ENCODE peak calls at places on chromosomes 11 and 22, in five cellular contexts. One of them, this sample, is unnamed.

GRCh38 chr11:126102436-126102894 is 39.8 kb upstream of the CDON start:
- DNase-seq in NCI-H2081: no peak
- DNase-seq in NCI-H1105 treated with DMSO at 0.1 percent for 48 hours: peak; percentile 23
- DNase-seq in nucleus accumbens: no peak
- DNase-seq in EH: peak; percentile 14
- DNase-seq in this sample: no peak

GRCh38 chr11:74671520-74672196 is 59.6 kb downstream of the CHRDL2 start:
- DNase-seq in NCI-H2081: no peak
- DNase-seq in NCI-H1105 treated with DMSO at 0.1 percent for 48 hours: no peak
- DNase-seq in nucleus accumbens: no peak
- DNase-seq in EH: peak; percentile 92
- DNase-seq in this sample: no peak

GRCh38 chr11:64313491-64314145 is 3.7 kb downstream of the TRMT112 start:
- DNase-seq in NCI-H2081: no peak
- DNase-seq in NCI-H1105 treated with DMSO at 0.1 percent for 48 hours: no peak
- DNase-seq in nucleus accumbens: no peak
- DNase-seq in EH: no peak
- DNase-seq in this sample: no peak

GRCh38 chr11:120108154-120108784 is 29.6 kb downstream of the TRIM29 start:
- DNase-seq in NCI-H2081: peak; percentile 71
- DNase-seq in NCI-H1105 treated with DMSO at 0.1 percent for 48 hours: peak; percentile 67
- DNase-seq in nucleus accumbens: peak; percentile 75
- DNase-seq in EH: peak; percentile 58
- DNase-seq in this sample: peak; percentile 83

GRCh38 chr11:680476-680875 is 14.5 kb downstream of the DEAF1 start:
- DNase-seq in NCI-H2081: no peak
- DNase-seq in NCI-H1105 treated with DMSO at 0.1 percent for 48 hours: no peak
- DNase-seq in nucleus accumbens: no peak
- DNase-seq in EH: no peak
- DNase-seq in this sample: no peak

GRCh38 chr11:65672180-65672860 is 9.6 kb upstream of the RELA start:
- DNase-seq in NCI-H2081: no peak
- DNase-seq in NCI-H1105 treated with DMSO at 0.1 percent for 48 hours: no peak
- DNase-seq in nucleus accumbens: no peak
- DNase-seq in EH: no peak
- DNase-seq in this sample: no peak

GRCh38 chr11:76617553-76618265 is 52.8 kb downstream of the LRRC32 start:
- DNase-seq in NCI-H2081: no peak
- DNase-seq in NCI-H1105 treated with DMSO at 0.1 percent for 48 hours: no peak
- DNase-seq in nucleus accumbens: no peak
- DNase-seq in EH: peak; percentile 53
- DNase-seq in this sample: no peak

GRCh38 chr11:63920126-63920869 is 3.3 kb upstream of the RCOR2 start:
- DNase-seq in NCI-H2081: no peak
- DNase-seq in NCI-H1105 treated with DMSO at 0.1 percent for 48 hours: no peak
- DNase-seq in nucleus accumbens: peak; percentile 54
- DNase-seq in EH: no peak
- DNase-seq in this sample: no peak

GRCh38 chr11:8828055-8828454 is 82.9 kb upstream of the AKIP1 start:
- DNase-seq in NCI-H2081: no peak
- DNase-seq in NCI-H1105 treated with DMSO at 0.1 percent for 48 hours: no peak
- DNase-seq in nucleus accumbens: no peak
- DNase-seq in EH: no peak
- DNase-seq in this sample: peak; percentile 44

GRCh38 chr11:42066113-42066512 is 606.7 kb upstream of the LRRC4C start:
- DNase-seq in NCI-H2081: no peak
- DNase-seq in NCI-H1105 treated with DMSO at 0.1 percent for 48 hours: no peak
- DNase-seq in nucleus accumbens: no peak
- DNase-seq in EH: peak; percentile 33
- DNase-seq in this sample: no peak

GRCh38 chr11:132490976-132491375 is 1041.3 kb downstream of the OPCML start:
- DNase-seq in NCI-H2081: no peak
- DNase-seq in NCI-H1105 treated with DMSO at 0.1 percent for 48 hours: no peak
- DNase-seq in nucleus accumbens: no peak
- DNase-seq in EH: peak; percentile 70
- DNase-seq in this sample: no peak

GRCh38 chr11:103714246-103714645 is 322.2 kb upstream of the DDI1 start:
- DNase-seq in NCI-H2081: no peak
- DNase-seq in NCI-H1105 treated with DMSO at 0.1 percent for 48 hours: no peak
- DNase-seq in nucleus accumbens: no peak
- DNase-seq in EH: peak; percentile 57
- DNase-seq in this sample: no peak

GRCh38 chr11:209275-210121 is 2.0 kb downstream of the RIC8A start:
- DNase-seq in NCI-H2081: no peak
- DNase-seq in NCI-H1105 treated with DMSO at 0.1 percent for 48 hours: no peak
- DNase-seq in nucleus accumbens: no peak
- DNase-seq in EH: peak; percentile 37
- DNase-seq in this sample: no peak

GRCh38 chr11:131186629-131187075 is 183.8 kb upstream of the NTM start:
- DNase-seq in NCI-H2081: no peak
- DNase-seq in NCI-H1105 treated with DMSO at 0.1 percent for 48 hours: no peak
- DNase-seq in nucleus accumbens: no peak
- DNase-seq in EH: no peak
- DNase-seq in this sample: no peak

GRCh38 chr11:20388096-20389055 is 860 bp downstream of the PRMT3 start:
- DNase-seq in NCI-H2081: no peak
- DNase-seq in NCI-H1105 treated with DMSO at 0.1 percent for 48 hours: peak; percentile 65
- DNase-seq in nucleus accumbens: peak; percentile 59
- DNase-seq in EH: peak; percentile 12
- DNase-seq in this sample: no peak

GRCh38 chr22:36153756-36154155 is 6.8 kb downstream of the APOL3 start:
- DNase-seq in NCI-H2081: no peak
- DNase-seq in NCI-H1105 treated with DMSO at 0.1 percent for 48 hours: no peak
- DNase-seq in nucleus accumbens: no peak
- DNase-seq in EH: no peak
- DNase-seq in this sample: no peak

GRCh38 chr22:43169310-43170130 is 17.4 kb downstream of the TTLL12 start:
- DNase-seq in NCI-H2081: no peak
- DNase-seq in NCI-H1105 treated with DMSO at 0.1 percent for 48 hours: no peak
- DNase-seq in nucleus accumbens: no peak
- DNase-seq in EH: no peak
- DNase-seq in this sample: no peak

This sample was measured in type B pancreatic cell.